ENCODE peak calls at places on chromosomes 2 and 18, in six cellular contexts. E is effector memory CD4-positive, alpha-beta T cell; T is transverse colon; K is fibroblast of lung; M is heart right ventricle; R is CD8-positive, alpha-beta memory T cell. V is an unnamed sample.

GRCh38 chr2:238854246-238854645 is 6.4 kb downstream of the TWIST2 start:
- DNase-seq in E (no peak), T (no peak), K (no peak), M (no peak), R (no peak), V (no peak)

GRCh38 chr2:55809875-55810620 is 113.5 kb downstream of the EFEMP1 start:
- DNase-seq in E (no peak), T (no peak), K (peak; percentile 68), M (peak; percentile 32), R (no peak), V (no peak)

GRCh38 chr18:61922435-61922834 is 29.6 kb upstream of the RNF152 start:
- DNase-seq in E (no peak), T (no peak), K (no peak), M (no peak), R (no peak), V (no peak)

GRCh38 chr2:45236268-45236667 is 227.0 kb upstream of the SIX2 start:
- DNase-seq in E (no peak), T (no peak), K (no peak), M (no peak), R (no peak), V (no peak)

GRCh38 chr18:48238206-48238605 is 171.0 kb downstream of the ZBTB7C start:
- DNase-seq in E (no peak), T (no peak), K (peak; percentile 1), M (no peak), R (no peak), V (no peak)

GRCh38 chr18:8661754-8662573 is 43.4 kb upstream of the MTCL1 start:
- DNase-seq in E (no peak), T (peak; percentile 31), K (peak; percentile 38), M (no peak), R (no peak), V (no peak)

GRCh38 chr2:186755066-186755465 is 61.2 kb downstream of the FAM171B start:
- DNase-seq in E (no peak), T (no peak), K (peak; percentile 39), M (no peak), R (no peak), V (no peak)

GRCh38 chr2:213091765-213092164 is 59.6 kb downstream of the IKZF2 start:
- DNase-seq in E (no peak), T (no peak), K (no peak), M (no peak), R (no peak), V (no peak)

GRCh38 chr2:129756276-129756675 is 223.2 kb upstream of the RAB6C start:
- DNase-seq in E (no peak), T (no peak), K (no peak), M (no peak), R (no peak), V (no peak)

GRCh38 chr2:162992828-162993227 is 154.3 kb upstream of the KCNH7 start:
- DNase-seq in E (no peak), T (no peak), K (no peak), M (no peak), R (no peak), V (no peak)

GRCh38 chr2:96345403-96345802 is 9.8 kb downstream of the NCAPH start:
- DNase-seq in E (no peak), T (no peak), K (no peak), M (no peak), R (peak; percentile 30), V (no peak)

GRCh38 chr2:79721966-79722365 is 209.1 kb downstream of the CTNNA2 start:
- DNase-seq in E (no peak), T (no peak), K (peak; percentile 2), M (no peak), R (no peak), V (no peak)

GRCh38 chr2:20145497-20146193 is 79.3 kb downstream of the SDC1 start:
- DNase-seq in E (no peak), T (peak; percentile 35), K (no peak), M (no peak), R (no peak), V (no peak)

GRCh38 chr2:39289609-39290008 is 45.8 kb upstream of the CDKL4 start:
- DNase-seq in E (no peak), T (no peak), K (no peak), M (no peak), R (no peak), V (no peak)

GRCh38 chr18:8623549-8624106 is 14.4 kb downstream of the RAB12 start:
- DNase-seq in E (no peak), T (peak; percentile 15), K (peak; percentile 22), M (peak; percentile 64), R (no peak), V (no peak)

GRCh38 chr2:176646033-176646615 is 376.9 kb downstream of the MTX2 start:
- DNase-seq in E (no peak), T (no peak), K (no peak), M (no peak), R (no peak), V (no peak)

GRCh38 chr2:186135697-186136096 is 350.4 kb upstream of the ZC3H15 start:
- DNase-seq in E (no peak), T (no peak), K (no peak), M (no peak), R (no peak), V (no peak)

GRCh38 chr2:214577769-214578168 is 166.9 kb downstream of the VWC2L start:
- DNase-seq in E (no peak), T (no peak), K (no peak), M (no peak), R (no peak), V (no peak)

GRCh38 chr2:230129343-230129742 is 60.6 kb upstream of the SLC16A14 start:
- DNase-seq in E (no peak), T (no peak), K (peak; percentile 66), M (no peak), R (no peak), V (no peak)

GRCh38 chr2:19759880-19760279 is 141.9 kb downstream of the TTC32 start:
- DNase-seq in E (no peak), T (no peak), K (no peak), M (no peak), R (no peak), V (no peak)

GRCh38 chr2:235002198-235003095 is 50.6 kb downstream of the SH3BP4 start:
- DNase-seq in E (no peak), T (no peak), K (peak; percentile 77), M (no peak), R (no peak), V (no peak)

GRCh38 chr2:146730882-146731281 is 1113.9 kb upstream of the ACVR2A start:
- DNase-seq in E (no peak), T (no peak), K (peak; percentile 55), M (no peak), R (no peak), V (no peak)

GRCh38 chr18:23529597-23529996 is 26.3 kb downstream of the RMC1 start:
- DNase-seq in E (no peak), T (no peak), K (peak; percentile 16), M (no peak), R (no peak), V (no peak)

GRCh38 chr2:227804970-227805369 is 8.7 kb upstream of the CCL20 start:
- DNase-seq in E (no peak), T (no peak), K (no peak), M (no peak), R (no peak), V (no peak)

GRCh38 chr2:159455330-159455918 is 160.9 kb downstream of the BAZ2B start:
- DNase-seq in E (no peak), T (no peak), K (no peak), M (no peak), R (no peak), V (no peak)

GRCh38 chr2:134900151-134900550 is 18.5 kb upstream of the CCNT2 start:
- DNase-seq in E (no peak), T (no peak), K (peak; percentile 26), M (no peak), R (no peak), V (no peak)

GRCh38 chr2:178205853-178206516 is 11.7 kb downstream of the OSBPL6 start:
- DNase-seq in E (no peak), T (no peak), K (peak; percentile 18), M (no peak), R (no peak), V (no peak)

DNA sequence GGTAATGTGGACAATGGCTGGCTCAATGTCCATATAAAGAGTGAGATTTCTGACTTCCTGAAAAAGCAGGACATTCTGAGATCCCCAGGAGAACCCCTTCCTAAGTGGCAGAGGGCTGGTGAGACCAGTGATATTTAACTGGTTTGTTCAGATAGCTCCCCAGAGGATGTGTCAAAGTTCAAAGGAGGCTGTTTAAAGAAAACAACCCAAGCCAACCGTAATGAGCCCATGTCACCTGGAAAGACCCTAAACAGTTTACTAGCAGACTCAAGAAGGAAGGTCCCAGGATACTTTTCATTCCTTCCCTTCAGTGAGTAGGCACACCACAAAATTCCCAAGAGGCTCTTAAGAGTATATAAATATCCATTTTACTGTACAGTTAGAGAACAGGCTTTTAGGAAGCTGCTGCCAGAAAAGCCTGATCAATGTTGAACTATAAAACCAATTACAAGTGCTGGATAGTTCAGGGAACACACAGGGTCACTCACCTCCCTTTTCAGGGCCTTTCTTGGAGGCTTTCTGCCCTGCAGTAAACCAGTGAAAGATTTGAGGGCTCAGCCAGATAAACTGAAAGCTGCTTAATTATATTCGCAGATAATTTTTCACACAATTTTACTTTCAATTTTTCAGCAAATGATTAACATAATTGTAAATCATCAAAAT is 293.5 kb downstream of the ASXL3 start:
- DNase-seq in E (no peak), T (no peak), K (no peak), M (no peak), R (no peak), V (peak; percentile 46)
- H3K4me1 ChIP-seq in E (no peaks in the 10 kb centered on the region), T (no peaks in the 10 kb centered on the region), K (no peaks in the 10 kb centered on the region), M (no peaks in the 10 kb centered on the region), R (no peaks in the 10 kb centered on the region), V (no peaks in the 10 kb centered on the region)

GRCh38 chr2:88868861-88869260 is 177.4 kb downstream of the RPIA start:
- DNase-seq in E (no peak), T (no peak), K (no peak), M (no peak), R (no peak), V (no peak)
- H3K4me1 ChIP-seq in E (no peaks in the 10 kb centered on the region), T (no peaks in the 10 kb centered on the region), K (no peaks in the 10 kb centered on the region), M (no peaks in the 10 kb centered on the region), R (no peaks in the 10 kb centered on the region), V (no peaks in the 10 kb centered on the region)

GRCh38 chr2:46877619-46878113 is 37.9 kb downstream of the MCFD2 start:
- DNase-seq in E (no peak), T (no peak), K (no peak), M (no peak), R (no peak), V (no peak)
- H3K4me1 ChIP-seq in E (no peaks in the 10 kb centered on the region), T (peaks cover 12% of the 10 kb centered on the region), K (peaks cover 69% of the 10 kb centered on the region), M (peaks cover 47% of the 10 kb centered on the region), R (no peaks in the 10 kb centered on the region), V (peaks cover 7% of the 10 kb centered on the region)

GRCh38 chr2:60516826-60517225 is 36.6 kb downstream of the BCL11A start:
- DNase-seq in E (no peak), T (no peak), K (no peak), M (no peak), R (no peak), V (no peak)
- H3K4me1 ChIP-seq in E (no peaks in the 10 kb centered on the region), T (peaks cover 17% of the 10 kb centered on the region), K (peaks cover 2% of the 10 kb centered on the region), M (peaks cover 18% of the 10 kb centered on the region), R (no peaks in the 10 kb centered on the region), V (no peaks in the 10 kb centered on the region)